ENCODE peak calls at places on chromosomes 16 and 17, in four cellular contexts. Z is choroid plexus epithelial cell, C is progenitor cell of endocrine pancreas, L is fibroblast of lung. W is an unnamed sample.

GRCh38 chr17:61235001-61235820 is 164.4 kb upstream of the TBX2 start:
- DNase-seq in Z (no peak), C (no peak), L (no peak), W (no peak)

GRCh38 chr16:57945740-57946138 is 25.2 kb downstream of the CNGB1 start:
- DNase-seq in Z (peak), C (no peak), L (no peak), W (no peak)

GRCh38 chr16:89822188-89823086 is 5.8 kb upstream of the SPIRE2 start:
- DNase-seq in Z (peak), C (no peak), L (no peak), W (no peak)

GRCh38 chr17:44152875-44153274 is 11.1 kb downstream of the HROB start:
- DNase-seq in Z (no peak), C (no peak), L (no peak), W (no peak)

GRCh38 chr17:47935961-47936360 is 5.4 kb upstream of the PNPO start:
- DNase-seq in Z (peak), C (no peak), L (peak), W (no peak)

GRCh38 chr17:40071720-40072480 is 9.1 kb downstream of the THRA start:
- DNase-seq in Z (no peak), C (no peak), L (peak), W (no peak)

GRCh38 chr16:85552980-85553435 is 60.1 kb upstream of the GSE1 start:
- DNase-seq in Z (no peak), C (no peak), L (no peak), W (no peak)

GRCh38 chr17:14098246-14098645 is 28.9 kb downstream of the COX10 start:
- DNase-seq in Z (peak), C (no peak), L (no peak), W (no peak)

GRCh38 chr16:66391726-66392670 is 25.5 kb downstream of the CDH5 start:
- DNase-seq in Z (no peak), C (no peak), L (no peak), W (no peak)

GRCh38 chr16:117381-118365 is 20.8 kb downstream of the NPRL3 start:
- DNase-seq in Z (peak), C (peak), L (peak), W (peak)

GRCh38 chr17:65896889-65897288 is 295.0 kb downstream of the CEP112 start:
- DNase-seq in Z (no peak), C (no peak), L (no peak), W (no peak)

GRCh38 chr17:41777157-41777578 is 9.3 kb downstream of the JUP start:
- DNase-seq in Z (peak), C (no peak), L (no peak), W (no peak)

GRCh38 chr17:75873587-75874322 is 4.6 kb downstream of the TRIM47 start:
- DNase-seq in Z (no peak), C (no peak), L (no peak), W (no peak)

GRCh38 chr16:20910781-20911321 is 10.3 kb downstream of the LYRM1 start:
- DNase-seq in Z (peak), C (no peak), L (peak), W (no peak)

GRCh38 chr16:73214825-73215481 is 167.0 kb upstream of the ZFHX3 start:
- DNase-seq in Z (no peak), C (no peak), L (peak), W (no peak)

GRCh38 chr17:16314189-16314588 is 39.1 kb downstream of the CENPV start:
- DNase-seq in Z (no peak), C (no peak), L (no peak), W (no peak)

GRCh38 chr17:56297142-56297541 is 143.9 kb downstream of the ANKFN1 start:
- DNase-seq in Z (peak), C (no peak), L (peak), W (no peak)

GRCh38 chr17:38967290-38967738 is at the start of gene FBXO47:
- DNase-seq in Z (peak), C (peak), L (peak), W (peak)
- TF ChIP-seq CTCF in Z (peak), C (no peak), L (no peak), W (no peak)

GRCh38 chr17:7656958-7657715 is 6.4 kb downstream of the ATP1B2 start:
- DNase-seq in Z (no peak), C (no peak), L (peak), W (no peak)
- TF ChIP-seq CTCF in Z (peak), C (no peak), L (no peak), W (no peak)

DNA sequence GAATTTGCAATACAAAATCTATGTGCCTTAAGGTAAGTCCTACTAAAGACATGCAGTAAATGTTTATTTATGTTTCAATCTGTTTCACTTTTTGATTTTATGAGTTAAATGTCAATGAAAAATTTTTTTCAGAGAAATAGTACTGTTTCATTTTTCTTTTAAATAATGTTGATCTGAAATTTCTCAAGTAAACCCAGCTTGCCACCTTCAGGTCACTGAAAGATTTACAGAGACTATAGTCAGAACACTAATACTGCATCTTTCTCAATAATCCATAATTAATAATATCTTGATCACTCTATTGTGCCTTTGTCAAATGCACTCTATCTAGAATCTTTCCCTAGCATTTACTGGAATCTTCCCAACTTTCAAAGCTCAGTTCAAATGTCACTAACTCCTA is 6.5 kb upstream of the DHX40 start:
- DNase-seq in Z (peak), C (no peak), L (peak), W (no peak)
- TF ChIP-seq CTCF in Z (peak), C (peak), L (peak), W (no peak)

GRCh38 chr16:75244225-75244792 is 7.1 kb downstream of the BCAR1 start:
- DNase-seq in Z (peak), C (no peak), L (peak), W (no peak)
- TF ChIP-seq CTCF in Z (no peak), C (no peak), L (no peak), W (no peak)

GRCh38 chr16:88308441-88309173 is 74.2 kb upstream of the ZNF469 start:
- DNase-seq in Z (no peak), C (no peak), L (no peak), W (no peak)
- TF ChIP-seq CTCF in Z (no peak), C (no peak), L (no peak), W (no peak)

GRCh38 chr17:28718317-28718672 is 627 bp upstream of the RAB34 start:
- DNase-seq in Z (no peak), C (peak), L (no peak), W (no peak)

GRCh38 chr17:28715217-28715616 is 2.5 kb downstream of the RAB34 start:
- DNase-seq in Z (no peak), C (no peak), L (no peak), W (no peak)

GRCh38 chr17:28716740-28717577 is 709 bp downstream of the RAB34 start:
- DNase-seq in Z (peak), C (peak), L (peak), W (no peak)

GRCh38 chr17:28718990-28719433 is 773 bp upstream of the RPL23A start:
- DNase-seq in Z (no peak), C (peak), L (no peak), W (no peak)

DNA sequence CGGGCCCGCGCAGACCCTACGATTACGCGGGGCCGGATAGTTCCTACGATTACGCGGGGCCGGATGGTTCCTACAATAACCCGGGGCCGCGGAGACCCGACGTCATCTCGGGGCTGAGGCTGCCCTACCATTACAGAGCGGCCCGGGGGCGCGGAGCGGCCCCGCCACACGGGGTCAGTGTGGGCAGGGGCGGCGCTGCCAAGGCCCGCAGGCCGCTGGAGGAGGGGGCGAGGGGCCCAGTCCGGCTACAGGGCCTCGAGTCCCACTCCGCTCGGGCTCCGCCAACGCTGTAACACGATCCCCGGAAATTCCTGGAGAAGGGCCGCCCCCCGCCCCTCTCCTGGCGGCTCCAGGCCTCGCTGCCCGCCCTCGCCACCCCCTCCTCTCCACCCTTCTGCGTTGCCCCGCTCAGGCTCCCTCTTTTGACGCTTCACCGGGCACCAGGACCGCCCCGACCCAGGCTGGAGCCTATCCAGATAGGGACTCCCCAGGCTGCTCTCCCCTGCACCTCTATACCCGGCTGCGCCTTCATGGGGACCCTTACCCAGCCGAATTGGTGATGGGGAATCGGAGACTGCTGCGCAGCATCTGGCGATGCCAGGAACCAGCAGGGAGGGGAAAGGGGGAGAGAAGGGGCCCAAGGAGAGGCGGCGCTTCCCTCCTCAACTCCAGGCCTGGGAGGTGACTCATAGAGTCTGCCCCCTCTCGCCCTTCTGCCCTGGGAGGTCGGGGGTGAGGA is at the start of gene RAB34:
- DNase-seq in Z (peak), C (peak), L (peak), W (peak)
- TF ChIP-seq CTCF in Z (no peak), C (peak), L (peak), W (no peak)

GRCh38 chr17:79702550-79703236 is 28.1 kb upstream of the ENPP7 start:
- DNase-seq in Z (no peak), C (no peak), L (no peak), W (no peak)

GRCh38 chr17:79699386-79700036 is 31.2 kb upstream of the ENPP7 start:
- DNase-seq in Z (no peak), C (no peak), L (no peak), W (no peak)

GRCh38 chr17:79704691-79705090 is 26.1 kb upstream of the ENPP7 start:
- DNase-seq in Z (no peak), C (no peak), L (no peak), W (no peak)

GRCh38 chr17:79700574-79700973 is 30.2 kb upstream of the ENPP7 start:
- DNase-seq in Z (no peak), C (no peak), L (no peak), W (no peak)

DNA sequence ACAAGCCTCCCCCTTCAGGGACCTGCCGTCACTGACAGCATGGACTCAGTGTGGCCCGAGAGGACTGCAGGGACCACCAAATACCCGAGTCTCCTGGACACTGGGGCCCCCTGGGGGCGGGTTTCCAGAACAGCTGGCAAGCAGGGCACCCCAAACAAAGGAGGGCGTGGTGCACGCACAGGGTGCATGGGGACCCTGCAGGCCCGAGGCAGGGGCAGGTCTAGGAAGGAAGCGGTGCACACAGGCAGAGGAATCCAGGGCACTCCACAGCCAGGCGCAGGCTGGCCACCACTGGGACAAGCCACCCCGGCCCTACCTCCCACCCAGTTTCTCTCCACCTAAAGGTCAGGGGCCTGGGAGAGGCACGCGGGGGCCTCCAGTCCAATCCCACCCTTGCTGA is 28.7 kb upstream of the ENPP7 start:
- DNase-seq in Z (no peak), C (no peak), L (no peak), W (no peak)
- TF ChIP-seq CTCF in Z (peak), C (peak), L (no peak), W (no peak)

DNA sequence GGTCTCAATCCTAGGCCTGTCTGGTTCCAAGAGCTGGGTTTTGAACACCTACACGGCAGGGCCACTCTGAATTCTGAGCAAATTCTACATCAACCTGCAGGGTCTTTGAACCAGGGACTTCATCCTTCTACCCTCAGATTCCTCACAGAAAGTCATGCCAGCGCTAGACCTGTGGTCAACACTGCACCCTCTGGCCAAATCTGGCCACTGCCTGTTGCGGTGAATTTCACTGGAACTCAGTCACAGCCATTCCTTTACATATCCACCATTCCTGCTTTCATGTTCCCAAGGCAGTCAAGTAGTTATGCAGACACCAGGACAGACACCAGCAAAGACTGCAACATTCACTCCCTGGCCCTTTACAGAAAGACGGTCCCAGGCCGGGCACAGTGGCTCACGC is 144.6 kb downstream of the C16orf95 start:
- DNase-seq in Z (no peak), C (no peak), L (no peak), W (no peak)
- TF ChIP-seq CTCF in Z (peak), C (peak), L (peak), W (no peak)

DNA sequence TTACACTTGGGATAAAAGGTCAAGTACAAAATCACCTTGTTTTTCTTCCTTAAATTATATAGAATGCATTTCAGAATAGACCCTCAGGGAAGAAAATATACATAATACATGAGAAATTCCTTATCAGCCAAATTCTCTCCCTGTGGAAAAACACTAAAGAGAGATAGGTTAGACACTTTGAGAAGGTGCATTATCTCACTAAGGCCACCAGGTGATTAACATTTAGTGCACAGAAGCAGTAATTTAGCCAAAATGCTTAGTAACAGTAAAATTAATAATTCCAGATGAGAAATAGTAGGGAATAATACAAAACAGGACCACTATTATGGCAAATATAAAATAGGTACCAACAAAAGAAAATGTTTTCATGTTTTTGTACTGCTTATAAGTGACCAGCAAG is 185.3 kb upstream of the C17orf78 start:
- DNase-seq in Z (no peak), C (no peak), L (no peak), W (no peak)
- TF ChIP-seq CTCF in Z (no peak), C (peak), L (peak), W (no peak)